ENCODE peak calls at places on chromosomes 4 and X, in eight cellular contexts. T is stimulated activated CD8-positive, alpha-beta memory T cell treated with anti-CD3 and anti-CD28 coated beads, Interleukin-12 subunit alpha, Interleukin-12 subunit beta, amount 100 ng/mL, for 4 hours; S is GM12865; U is ELR; X is naive B cell; Y is astrocyte; O is HFF-Myc; H is neural crest cell. P is an unnamed sample.

GRCh38 chr4:157821814-157822213 is 351.0 kb downstream of the GASK1B start:
- DNase-seq in T (no peak), S (no peak), U (no peak), X (no peak), Y (no peak), O (no peak), H (no peak), P (no peak)

GRCh38 chrX:153507484-153508178 is 9.8 kb upstream of the ATP2B3 start:
- DNase-seq in T (peak; percentile 62), S (peak; percentile 70), U (peak; percentile 68), X (peak; percentile 69), Y (no peak), O (no peak), H (peak; percentile 80), P (peak; percentile 72)

GRCh38 chr4:35151816-35152572 is 1092.3 kb downstream of the ARAP2 start:
- DNase-seq in T (no peak), S (peak; percentile 3), U (peak; percentile 55), X (no peak), Y (no peak), O (peak; percentile 3), H (peak; percentile 16), P (no peak)

GRCh38 chr4:112861378-112862317 is 187.8 kb upstream of the ANK2 start:
- DNase-seq in T (no peak), S (no peak), U (no peak), X (no peak), Y (no peak), O (no peak), H (no peak), P (no peak)

GRCh38 chr4:5979981-5980380 is 38.2 kb downstream of the C4orf50 start:
- DNase-seq in T (no peak), S (no peak), U (peak; percentile 18), X (no peak), Y (no peak), O (no peak), H (peak; percentile 41), P (no peak)

GRCh38 chrX:31483336-31483735 is 411.5 kb upstream of the FTHL17 start:
- DNase-seq in T (no peak), S (no peak), U (peak; percentile 59), X (no peak), Y (peak; percentile 84), O (no peak), H (no peak), P (no peak)

GRCh38 chr4:179872751-179873150 is 2370.5 kb upstream of the TENM3 start:
- DNase-seq in T (no peak), S (no peak), U (no peak), X (no peak), Y (no peak), O (no peak), H (no peak), P (no peak)

GRCh38 chrX:28639502-28639901 is 52.3 kb downstream of the IL1RAPL1 start:
- DNase-seq in T (no peak), S (no peak), U (no peak), X (no peak), Y (peak; percentile 81), O (no peak), H (no peak), P (no peak)

GRCh38 chrX:107107459-107107858 is 11.2 kb downstream of the RBM41 start:
- DNase-seq in T (no peak), S (no peak), U (peak; percentile 2), X (no peak), Y (peak; percentile 22), O (no peak), H (no peak), P (no peak)

GRCh38 chrX:73922856-73923429 is 359.9 kb downstream of the CHIC1 start:
- DNase-seq in T (no peak), S (no peak), U (peak; percentile 7), X (no peak), Y (peak; percentile 26), O (no peak), H (no peak), P (no peak)

GRCh38 chr4:83569967-83570366 is 34.1 kb downstream of the GPAT3 start:
- DNase-seq in T (no peak), S (no peak), U (peak; percentile 85), X (peak; percentile 42), Y (no peak), O (no peak), H (no peak), P (no peak)

GRCh38 chrX:15738686-15739016 is 581 bp downstream of the CA5B start:
- DNase-seq in T (no peak), S (no peak), U (no peak), X (no peak), Y (no peak), O (no peak), H (no peak), P (no peak)

GRCh38 chrX:67673741-67674274 is 130.0 kb downstream of the AR start:
- DNase-seq in T (no peak), S (no peak), U (no peak), X (no peak), Y (no peak), O (no peak), H (no peak), P (no peak)

GRCh38 chrX:132474522-132474921 is 14.3 kb downstream of the MBNL3 start:
- DNase-seq in T (no peak), S (no peak), U (no peak), X (no peak), Y (no peak), O (no peak), H (no peak), P (no peak)

GRCh38 chrX:31036895-31037294 is 34.9 kb downstream of the FTHL17 start:
- DNase-seq in T (no peak), S (peak; percentile 50), U (peak; percentile 52), X (peak; percentile 4), Y (peak; percentile 12), O (peak; percentile 29), H (peak; percentile 33), P (no peak)

GRCh38 chr4:54658321-54659093 is 750 bp downstream of the KIT start:
- DNase-seq in T (no peak), S (peak; percentile 36), U (peak; percentile 50), X (peak; percentile 13), Y (peak; percentile 14), O (no peak), H (peak; percentile 51), P (peak; percentile 1)

GRCh38 chrX:30713061-30713525 is 59.9 kb downstream of the GK start:
- DNase-seq in T (no peak), S (peak; percentile 78), U (peak; percentile 65), X (no peak), Y (peak; percentile 34), O (peak; percentile 15), H (peak; percentile 60), P (peak; percentile 13)

GRCh38 chrX:20685652-20686051 is 418.9 kb upstream of the RPS6KA3 start:
- DNase-seq in T (no peak), S (no peak), U (no peak), X (no peak), Y (no peak), O (no peak), H (no peak), P (no peak)

GRCh38 chr4:128061566-128062536 is 739 bp downstream of the LARP1B start:
- DNase-seq in T (peak; percentile 47), S (peak; percentile 70), U (peak; percentile 53), X (peak; percentile 65), Y (peak; percentile 25), O (no peak), H (peak; percentile 55), P (peak; percentile 55)

GRCh38 chrX:112636951-112637541 is 42.7 kb downstream of the LHFPL1 start:
- DNase-seq in T (no peak), S (no peak), U (peak; percentile 28), X (no peak), Y (peak; percentile 93), O (no peak), H (no peak), P (no peak)

GRCh38 chr4:8205749-8206611 is 6.9 kb downstream of the SH3TC1 start:
- DNase-seq in T (no peak), S (peak; percentile 21), U (no peak), X (peak; percentile 74), Y (no peak), O (no peak), H (no peak), P (no peak)

GRCh38 chr4:153651961-153652784 is 31.9 kb upstream of the TLR2 start:
- DNase-seq in T (no peak), S (no peak), U (peak; percentile 35), X (no peak), Y (no peak), O (no peak), H (no peak), P (no peak)

P was measured in effector memory CD4-positive, alpha-beta T cell.